ENCODE peak calls at places on chromosomes 2 and 18, in six cellular contexts. B is NCI-H146; M is hepatic stellate cell; S is spleen; H is stimulated activated CD8-positive, alpha-beta memory T cell treated with anti-CD3 and anti-CD28 coated beads, Interleukin-4, amount 100 ng/mL, for 1 hour; N is right atrium auricular region. F is an unnamed sample.

GRCh38 chr2:97011977-97012569 is 25.7 kb upstream of the FAM178B start:
- DNase-seq in H (no peak), M (no peak), N (no peak), S (no peak), B (peak), F (peak)

GRCh38 chr2:367246-367645 is 79.4 kb upstream of the ALKAL2 start:
- DNase-seq in M (no peak), S (no peak), B (no peak), N (no peak), H (no peak), F (no peak)

GRCh38 chr2:120886967-120887672 is 151.5 kb downstream of the GLI2 start:
- DNase-seq in H (no peak), N (no peak), M (no peak), B (no peak), S (no peak), F (no peak)

GRCh38 chr2:4866198-4866597 is 826.0 kb upstream of the SOX11 start:
- DNase-seq in H (no peak), N (no peak), B (no peak), S (no peak), M (no peak), F (no peak)

GRCh38 chr2:150624001-150624401 is 136.5 kb upstream of the RND3 start:
- DNase-seq in B (no peak), N (no peak), S (no peak), H (no peak), M (no peak), F (no peak)

GRCh38 chr18:63155910-63156773 is 163.4 kb downstream of the BCL2 start:
- DNase-seq in B (peak), H (no peak), S (no peak), M (no peak), N (no peak), F (peak)

GRCh38 chr2:68799615-68800400 is 65.2 kb downstream of the ARHGAP25 start:
- DNase-seq in H (no peak), N (no peak), M (no peak), S (no peak), B (peak), F (no peak)

GRCh38 chr2:98568161-98568956 is 40.0 kb downstream of the COA5 start:
- DNase-seq in M (peak), S (no peak), N (no peak), H (no peak), B (no peak), F (no peak)

GRCh38 chr2:139773720-139774277 is 993.6 kb upstream of the NXPH2 start:
- DNase-seq in B (no peak), M (no peak), S (no peak), H (no peak), N (no peak), F (no peak)

GRCh38 chr2:152646775-152647174 is 70.5 kb downstream of the PRPF40A start:
- DNase-seq in M (peak), S (no peak), H (no peak), B (no peak), N (no peak), F (no peak)

GRCh38 chr2:236642584-236643291 is 73.1 kb downstream of the ACKR3 start:
- DNase-seq in H (no peak), S (peak), B (no peak), N (peak), M (no peak), F (peak)